ENCODE peak calls at places on chromosomes 5 and 9, in four cellular contexts. One of them, this sample, is unnamed.

GRCh38 chr9:19027825-19028224 is 5.2 kb downstream of the SAXO1 start:
- DNase-seq in K562: no peak
- DNase-seq in GM12878: no peak
- DNase-seq in IMR-90: no peak
- DNase-seq in this sample: no peak

GRCh38 chr5:79133121-79133656 is 21.6 kb downstream of the BHMT start:
- DNase-seq in K562: no peak
- DNase-seq in IMR-90: peak; percentile 61
- DNase-seq in GM12878: no peak
- DNase-seq in this sample: peak; percentile 62

GRCh38 chr5:83368835-83369234 is 102.7 kb upstream of the VCAN start:
- DNase-seq in IMR-90: no peak
- DNase-seq in K562: no peak
- DNase-seq in GM12878: no peak
- DNase-seq in this sample: no peak

GRCh38 chr5:1652873-1653707 is 129.3 kb upstream of the LPCAT1 start:
- DNase-seq in K562: no peak
- DNase-seq in IMR-90: no peak
- DNase-seq in GM12878: no peak
- DNase-seq in this sample: no peak

GRCh38 chr5:81093536-81094196 is 133.5 kb downstream of the RASGRF2 start:
- DNase-seq in GM12878: no peak
- DNase-seq in K562: no peak
- DNase-seq in IMR-90: no peak
- DNase-seq in this sample: no peak

GRCh38 chr9:80951675-80952074 is 737.7 kb downstream of the TLE1 start:
- DNase-seq in IMR-90: peak; percentile 38
- DNase-seq in GM12878: no peak
- DNase-seq in K562: no peak
- DNase-seq in this sample: no peak

GRCh38 chr9:2047916-2048315 is 32.8 kb downstream of the SMARCA2 start:
- DNase-seq in GM12878: no peak
- DNase-seq in K562: no peak
- DNase-seq in IMR-90: no peak
- DNase-seq in this sample: no peak

GRCh38 chr5:142685418-142686209 is at the start of gene FGF1:
- DNase-seq in IMR-90: no peak
- DNase-seq in K562: no peak
- DNase-seq in GM12878: no peak
- DNase-seq in this sample: no peak

GRCh38 chr9:563200-563599 is 278.3 kb upstream of the DMRT1 start:
- DNase-seq in K562: no peak
- DNase-seq in GM12878: no peak
- DNase-seq in IMR-90: no peak
- DNase-seq in this sample: no peak

GRCh38 chr9:129740174-129740573 is 12.7 kb downstream of the PTGES start:
- DNase-seq in IMR-90: no peak
- DNase-seq in GM12878: no peak
- DNase-seq in K562: no peak
- DNase-seq in this sample: no peak

GRCh38 chr9:134190232-134191121 is 26.1 kb upstream of the RNU6ATAC start:
- DNase-seq in K562: no peak
- DNase-seq in IMR-90: no peak
- DNase-seq in GM12878: no peak
- DNase-seq in this sample: no peak

GRCh38 chr9:126151031-126151670 is 175.5 kb upstream of the MVB12B start:
- DNase-seq in IMR-90: no peak
- DNase-seq in GM12878: no peak
- DNase-seq in K562: no peak
- DNase-seq in this sample: no peak

GRCh38 chr9:121499177-121499426 is 542 bp downstream of the GGTA1 start:
- DNase-seq in IMR-90: no peak
- DNase-seq in K562: no peak
- DNase-seq in GM12878: no peak
- DNase-seq in this sample: no peak

GRCh38 chr9:121500165-121500478 is 478 bp upstream of the GGTA1 start:
- DNase-seq in K562: no peak
- DNase-seq in IMR-90: no peak
- DNase-seq in GM12878: no peak
- DNase-seq in this sample: no peak

GRCh38 chr9:121499427-121500164 is at the start of gene GGTA1:
- DNase-seq in IMR-90: peak; percentile 50
- DNase-seq in K562: peak; percentile 55
- DNase-seq in GM12878: no peak
- DNase-seq in this sample: peak; percentile 52

GRCh38 chr9:121498487-121499176 is 1.0 kb downstream of the GGTA1 start:
- DNase-seq in GM12878: no peak
- DNase-seq in IMR-90: peak; percentile 42
- DNase-seq in K562: no peak
- DNase-seq in this sample: no peak

GRCh38 chr9:121498150-121498486 is 1.5 kb downstream of the GGTA1 start:
- DNase-seq in GM12878: peak; percentile 21
- DNase-seq in IMR-90: peak; percentile 72
- DNase-seq in K562: peak; percentile 62
- DNase-seq in this sample: peak; percentile 83
- TF ChIP-seq FOS in GM12878: no peak
- TF ChIP-seq FOS in IMR-90: no peak
- TF ChIP-seq FOS in K562: no peak
- TF ChIP-seq FOS in this sample: no peak

GRCh38 chr9:130866474-130866965 is 30.1 kb downstream of the QRFP start:
- DNase-seq in GM12878: peak; percentile 17
- DNase-seq in K562: no peak
- DNase-seq in IMR-90: peak; percentile 89
- DNase-seq in this sample: peak; percentile 84
- TF ChIP-seq FOS in GM12878: no peak
- TF ChIP-seq FOS in K562: no peak
- TF ChIP-seq FOS in IMR-90: no peak
- TF ChIP-seq FOS in this sample: no peak

GRCh38 chr9:128082173-128082572 is 14.1 kb downstream of the SLC25A25 start:
- DNase-seq in K562: peak; percentile 56
- DNase-seq in GM12878: no peak
- DNase-seq in IMR-90: no peak
- DNase-seq in this sample: no peak
- TF ChIP-seq FOS in K562: no peak
- TF ChIP-seq FOS in GM12878: no peak
- TF ChIP-seq FOS in IMR-90: no peak
- TF ChIP-seq FOS in this sample: no peak

DNA sequence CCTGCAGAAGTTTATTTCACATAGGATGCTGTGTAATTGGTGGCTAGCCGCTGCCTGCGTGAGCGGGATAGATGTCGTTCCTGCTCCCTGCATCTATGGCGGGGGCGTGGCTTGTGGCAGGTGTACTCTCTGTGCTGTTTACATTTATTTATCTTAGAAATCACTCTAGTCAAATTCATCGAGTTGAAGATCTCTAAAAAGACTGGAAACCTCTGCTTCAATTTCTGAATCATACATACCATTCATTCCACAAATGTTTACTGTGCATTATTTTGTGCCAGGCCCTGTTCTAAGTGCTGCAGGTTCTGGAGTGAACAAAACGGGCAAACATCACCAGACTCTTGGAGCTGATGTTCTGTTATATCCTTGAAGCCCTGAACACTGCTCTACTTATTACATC is 11.9 kb downstream of the ROPN1L start:
- DNase-seq in GM12878: no peak
- DNase-seq in IMR-90: peak; percentile 28
- DNase-seq in K562: no peak
- DNase-seq in this sample: no peak
- TF ChIP-seq FOS in GM12878: no peak
- TF ChIP-seq FOS in IMR-90: no peak
- TF ChIP-seq FOS in K562: no peak
- TF ChIP-seq FOS in this sample: no peak

GRCh38 chr9:37324691-37325490 is 97.6 kb upstream of the GRHPR start:
- DNase-seq in GM12878: no peak
- DNase-seq in IMR-90: no peak
- DNase-seq in K562: no peak
- DNase-seq in this sample: no peak

GRCh38 chr9:37328561-37329227 is 93.8 kb upstream of the GRHPR start:
- DNase-seq in IMR-90: no peak
- DNase-seq in K562: no peak
- DNase-seq in GM12878: no peak
- DNase-seq in this sample: no peak

GRCh38 chr9:37327553-37327952 is 94.9 kb upstream of the GRHPR start:
- DNase-seq in K562: no peak
- DNase-seq in GM12878: no peak
- DNase-seq in IMR-90: no peak
- DNase-seq in this sample: no peak

GRCh38 chr9:37324261-37324683 is 98.2 kb upstream of the GRHPR start:
- DNase-seq in GM12878: peak; percentile 43
- DNase-seq in IMR-90: peak; percentile 53
- DNase-seq in K562: no peak
- DNase-seq in this sample: no peak

DNA sequence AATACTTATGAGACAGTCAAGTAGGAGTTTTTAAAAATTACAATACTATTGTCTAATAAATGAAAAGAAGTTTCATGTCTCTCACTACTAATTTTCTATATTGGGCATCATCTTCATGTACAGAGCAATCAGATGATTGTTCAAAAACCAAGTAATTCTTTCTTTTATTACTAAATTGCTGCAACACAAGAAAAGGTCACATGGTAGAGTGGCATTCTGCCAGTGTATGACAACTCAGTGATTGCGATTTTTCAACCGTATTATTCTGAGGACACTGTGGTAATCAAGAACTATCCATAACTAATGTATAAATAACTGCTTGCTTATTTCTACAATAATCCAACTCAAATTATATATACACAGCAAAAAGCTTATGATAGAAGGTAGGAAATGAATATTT is 96.7 kb upstream of the GRHPR start:
- DNase-seq in K562: no peak
- DNase-seq in GM12878: no peak
- DNase-seq in IMR-90: peak; percentile 7
- DNase-seq in this sample: no peak
- TF ChIP-seq FOS in K562: no peak
- TF ChIP-seq FOS in GM12878: no peak
- TF ChIP-seq FOS in IMR-90: no peak
- TF ChIP-seq FOS in this sample: no peak

DNA sequence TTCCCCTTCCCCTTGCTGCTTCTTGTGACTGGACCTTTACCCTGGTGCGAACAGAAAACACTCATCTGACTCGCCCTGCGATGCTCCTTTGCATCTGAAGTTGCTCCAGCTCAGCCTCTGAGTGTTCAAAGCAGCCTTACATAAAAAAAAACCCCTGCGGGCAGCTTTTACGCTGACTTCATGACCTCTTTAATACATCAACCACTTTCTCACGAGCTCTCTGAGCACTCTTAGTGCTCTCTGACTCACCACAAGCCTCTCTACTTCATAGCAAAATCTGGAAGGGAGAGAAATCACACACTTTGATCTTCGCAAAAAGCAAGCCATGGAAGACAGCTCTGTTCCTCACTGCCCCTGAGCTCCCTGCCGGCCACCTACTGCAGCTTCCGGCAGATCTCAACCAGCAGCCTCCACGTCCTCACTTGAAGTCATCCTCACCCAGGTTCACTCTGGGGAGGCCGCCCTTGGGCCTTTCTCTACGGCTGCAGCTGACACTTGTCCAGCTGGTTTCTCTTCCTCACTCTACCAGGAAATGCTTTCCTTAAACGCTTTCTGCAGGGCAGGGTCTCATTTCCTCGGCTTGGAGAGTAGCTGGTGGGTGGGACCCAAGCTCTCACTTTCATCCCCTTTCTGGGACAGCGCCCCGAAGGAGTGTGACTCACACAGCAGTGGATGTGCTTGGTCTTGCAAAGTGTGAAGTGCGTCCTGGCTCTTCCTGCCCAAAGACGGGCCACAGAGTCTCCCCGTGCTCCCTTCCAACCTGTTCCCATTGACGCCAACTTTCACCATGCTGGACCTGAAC is 5.3 kb downstream of the SLC34A1 start:
- DNase-seq in IMR-90: peak; percentile 96
- DNase-seq in K562: no peak
- DNase-seq in GM12878: peak; percentile 71
- DNase-seq in this sample: no peak
- TF ChIP-seq FOS in IMR-90: peak; percentile 75
- TF ChIP-seq FOS in K562: no peak
- TF ChIP-seq FOS in GM12878: no peak
- TF ChIP-seq FOS in this sample: peak; percentile 18

GRCh38 chr9:21681641-21682040 is 120.8 kb upstream of the MTAP start:
- DNase-seq in IMR-90: peak; percentile 85
- DNase-seq in GM12878: no peak
- DNase-seq in K562: no peak
- DNase-seq in this sample: peak; percentile 69
- TF ChIP-seq FOS in IMR-90: no peak
- TF ChIP-seq FOS in GM12878: no peak
- TF ChIP-seq FOS in K562: no peak
- TF ChIP-seq FOS in this sample: peak; percentile 15

GRCh38 chr5:150615141-150615699 is 25.2 kb upstream of the SYNPO start:
- DNase-seq in GM12878: no peak
- DNase-seq in IMR-90: peak; percentile 64
- DNase-seq in K562: no peak
- DNase-seq in this sample: peak; percentile 77
- TF ChIP-seq FOS in GM12878: no peak
- TF ChIP-seq FOS in IMR-90: no peak
- TF ChIP-seq FOS in K562: no peak
- TF ChIP-seq FOS in this sample: no peak

GRCh38 chr9:77866882-77867281 is 164.7 kb downstream of the GNAQ start:
- DNase-seq in K562: no peak
- DNase-seq in GM12878: no peak
- DNase-seq in IMR-90: no peak
- DNase-seq in this sample: no peak

GRCh38 chr9:77865385-77865784 is 166.2 kb downstream of the GNAQ start:
- DNase-seq in GM12878: no peak
- DNase-seq in K562: no peak
- DNase-seq in IMR-90: no peak
- DNase-seq in this sample: no peak

GRCh38 chr9:77864096-77864889 is 167.3 kb downstream of the GNAQ start:
- DNase-seq in GM12878: no peak
- DNase-seq in K562: no peak
- DNase-seq in IMR-90: peak; percentile 27
- DNase-seq in this sample: no peak
- TF ChIP-seq FOS in GM12878: no peak
- TF ChIP-seq FOS in K562: no peak
- TF ChIP-seq FOS in IMR-90: no peak
- TF ChIP-seq FOS in this sample: no peak